ENCODE peak calls at places on chromosomes 2 and 18, in ten cellular contexts. H is spleen, K is right lobe of liver, M is HCT116, Q is IMR-90, R is endothelial cell of umbilical vein, F is transverse colon, W is adrenal gland, T is GM12878, Y is H1. X is an unnamed sample.

GRCh38 chr2:160205511-160205910 is 5.4 kb upstream of the ITGB6 start:
- DNase-seq in H (no peak), K (no peak), M (peak; percentile 99), Q (peak; percentile 97), R (peak; percentile 97), F (peak; percentile 81), W (peak; percentile 92), T (no peak), Y (no peak), X (no peak)

GRCh38 chr2:11985817-11986566 is 239.6 kb downstream of the LPIN1 start:
- DNase-seq in H (no peak), K (no peak), M (no peak), Q (no peak), R (no peak), F (no peak), W (no peak), T (no peak), Y (no peak), X (peak; percentile 39)

GRCh38 chr18:58785171-58785805 is 79.4 kb upstream of the ZNF532 start:
- DNase-seq in H (no peak), K (no peak), M (peak; percentile 88), Q (peak; percentile 88), R (peak; percentile 69), F (peak; percentile 25), W (no peak), T (no peak), Y (peak; percentile 49), X (no peak)

GRCh38 chr2:188450740-188451480 is 159.2 kb downstream of the GULP1 start:
- DNase-seq in H (no peak), K (no peak), M (no peak), Q (peak; percentile 47), R (no peak), F (no peak), W (no peak), T (no peak), Y (no peak), X (no peak)

GRCh38 chr2:38528008-38528442 is 74.7 kb downstream of the HNRNPLL start:
- DNase-seq in H (peak; percentile 76), K (no peak), M (no peak), Q (peak; percentile 69), R (peak; percentile 49), F (no peak), W (no peak), T (no peak), Y (no peak), X (no peak)

GRCh38 chr2:119683717-119684443 is 4.9 kb downstream of the TMEM177 start:
- DNase-seq in H (peak; percentile 66), K (no peak), M (no peak), Q (peak; percentile 28), R (no peak), F (no peak), W (peak; percentile 74), T (no peak), Y (no peak), X (no peak)

GRCh38 chr2:64608867-64609228 is 44.9 kb downstream of the SERTAD2 start:
- DNase-seq in H (no peak), K (no peak), M (no peak), Q (no peak), R (peak; percentile 19), F (no peak), W (peak; percentile 51), T (no peak), Y (no peak), X (no peak)

GRCh38 chr18:28177828-28178635 is 1.1 kb upstream of the CDH2 start:
- DNase-seq in H (no peak), K (peak; percentile 79), M (no peak), Q (peak; percentile 36), R (peak; percentile 46), F (no peak), W (peak; percentile 86), T (no peak), Y (no peak), X (peak; percentile 62)

GRCh38 chr18:49861659-49862058 is 48.3 kb upstream of the ACAA2 start:
- DNase-seq in H (no peak), K (no peak), M (no peak), Q (no peak), R (peak; percentile 30), F (no peak), W (no peak), T (no peak), Y (no peak), X (no peak)

GRCh38 chr2:205996156-205996555 is 89.8 kb downstream of the INO80D start:
- DNase-seq in H (no peak), K (no peak), M (no peak), Q (no peak), R (no peak), F (no peak), W (no peak), T (no peak), Y (no peak), X (no peak)

GRCh38 chr2:8480936-8481335 is 200.9 kb upstream of the ID2 start:
- DNase-seq in H (no peak), K (no peak), M (no peak), Q (no peak), R (no peak), F (no peak), W (no peak), T (no peak), Y (no peak), X (no peak)

DNA sequence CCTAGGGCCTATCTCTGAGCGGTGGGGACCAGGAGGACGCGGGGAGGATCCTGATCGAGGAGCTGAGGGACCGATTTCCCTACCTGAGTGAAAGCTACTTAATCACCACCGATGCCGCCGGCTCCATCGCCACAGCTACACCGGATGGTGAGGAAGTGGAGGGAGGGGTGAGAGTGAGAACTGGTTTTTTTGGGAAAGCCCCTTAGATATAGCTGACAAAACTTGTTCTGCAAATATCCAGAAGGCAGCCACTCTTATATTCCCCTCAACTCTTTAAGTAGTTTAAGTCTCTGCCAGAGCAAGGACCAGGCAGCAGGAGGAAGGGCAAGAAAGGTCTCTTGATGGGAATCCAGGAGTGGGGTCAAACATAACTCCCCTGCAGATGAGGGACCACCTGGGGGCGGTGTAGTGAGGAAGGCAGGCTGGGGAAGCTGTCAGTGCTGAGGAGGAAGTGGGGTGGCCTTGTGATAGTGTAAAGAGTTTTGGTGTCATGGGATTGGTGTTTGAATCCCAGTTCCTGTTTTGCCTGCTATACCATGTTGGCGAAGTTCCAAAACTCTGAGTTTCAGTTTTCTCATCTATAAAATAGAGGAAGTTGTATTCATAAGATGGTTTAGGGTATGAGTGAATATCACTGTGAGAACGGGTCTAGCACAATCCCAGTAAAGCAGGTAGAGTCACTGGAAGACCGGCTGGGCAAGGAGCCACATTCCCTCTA is 3.4 kb downstream of the NAGK start:
- DNase-seq in H (peak; percentile 87), K (peak; percentile 35), M (no peak), Q (no peak), R (peak; percentile 52), F (peak; percentile 46), W (no peak), T (peak; percentile 94), Y (no peak), X (no peak)
- TF ChIP-seq POLR2A in H (no peak), K (no peak), M (no peak), Q (no peak), R (no peak), F (no peak), W (no peak), T (peak; percentile 62), Y (no peak), X (no peak)

DNA sequence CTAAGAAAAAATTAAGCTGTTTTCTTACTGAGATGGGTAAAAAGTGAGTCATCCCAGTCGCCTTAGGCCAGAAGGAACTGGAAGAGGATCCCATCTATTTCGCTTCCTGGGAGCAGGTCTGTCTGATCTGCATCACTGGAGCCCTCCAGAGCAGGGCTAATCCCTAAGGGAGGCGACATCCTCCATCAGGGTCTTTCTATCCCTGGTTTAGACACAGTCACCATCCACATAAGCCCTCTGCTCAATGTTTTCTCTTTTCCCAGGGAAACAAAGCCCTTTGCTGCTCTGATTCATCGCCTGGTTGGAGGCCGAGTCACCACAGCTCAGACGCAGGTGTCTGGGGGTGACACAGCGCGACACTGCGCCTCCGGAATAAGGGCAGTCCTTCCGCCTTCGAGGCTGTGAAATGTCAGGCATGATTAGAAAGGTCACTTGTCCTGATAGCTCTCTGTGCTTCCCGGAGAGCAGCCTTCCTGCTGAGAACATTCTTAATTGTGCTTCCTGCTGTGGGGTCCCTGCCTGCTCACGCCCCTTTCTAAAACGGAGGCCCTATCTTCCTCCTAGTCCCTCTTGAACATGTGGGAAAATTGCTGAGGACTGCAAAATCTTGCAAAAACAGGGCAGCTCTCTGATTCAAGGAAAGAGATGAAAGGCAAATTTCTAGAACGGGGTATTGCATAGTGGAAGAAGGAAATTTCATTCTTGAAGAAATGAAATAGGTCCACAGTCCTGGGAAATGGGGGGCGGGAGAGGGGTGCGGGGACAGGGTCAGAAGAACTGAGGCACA is 56.3 kb downstream of the MARCHF4 start:
- DNase-seq in H (no peak), K (peak; percentile 39), M (peak; percentile 71), Q (peak; percentile 86), R (peak; percentile 72), F (no peak), W (peak; percentile 82), T (no peak), Y (no peak), X (peak; percentile 60)
- H3K4me3 ChIP-seq in H (no peak overlapping the region), K (no peak overlapping the region), M (peak overlapping the region; percentile 45), Q (no peak overlapping the region), R (no peak overlapping the region), F (no peak overlapping the region), W (no peak overlapping the region), T (no peak overlapping the region), Y (no peak overlapping the region), X (no peak overlapping the region)

DNA sequence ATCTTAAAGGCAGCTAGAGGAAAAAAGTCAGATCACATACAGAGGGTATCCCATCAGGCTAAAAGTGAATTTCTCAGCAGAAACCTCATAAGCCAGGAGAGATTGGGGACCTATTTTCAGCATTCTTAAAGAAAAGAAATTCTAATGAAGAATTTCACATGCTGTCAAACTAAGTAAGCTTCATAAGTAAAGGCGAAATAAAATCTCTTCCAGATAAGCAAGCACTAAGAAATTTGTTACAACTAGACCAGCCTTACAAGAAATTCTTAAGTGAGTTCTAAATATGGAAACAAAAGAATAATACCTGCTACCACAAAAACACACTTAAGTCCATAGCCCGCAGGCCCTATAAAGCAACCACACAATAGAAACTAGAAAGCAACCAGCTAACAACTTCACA is 186.1 kb downstream of the ETAA1 start:
- DNase-seq in H (no peak), K (no peak), M (no peak), Q (no peak), R (no peak), F (no peak), W (no peak), T (no peak), Y (no peak), X (no peak)
- H3K9me3 ChIP-seq in H (peaks cover 51% of the 10 kb centered on the region), K (peaks cover 4% of the 10 kb centered on the region), M (no peaks in the 10 kb centered on the region), Q (peaks cover 17% of the 10 kb centered on the region), R (no peaks in the 10 kb centered on the region), F (peaks cover 17% of the 10 kb centered on the region), W (no peaks in the 10 kb centered on the region), T (no peaks in the 10 kb centered on the region), Y (no peaks in the 10 kb centered on the region), X (peaks cover 52% of the 10 kb centered on the region)

DNA sequence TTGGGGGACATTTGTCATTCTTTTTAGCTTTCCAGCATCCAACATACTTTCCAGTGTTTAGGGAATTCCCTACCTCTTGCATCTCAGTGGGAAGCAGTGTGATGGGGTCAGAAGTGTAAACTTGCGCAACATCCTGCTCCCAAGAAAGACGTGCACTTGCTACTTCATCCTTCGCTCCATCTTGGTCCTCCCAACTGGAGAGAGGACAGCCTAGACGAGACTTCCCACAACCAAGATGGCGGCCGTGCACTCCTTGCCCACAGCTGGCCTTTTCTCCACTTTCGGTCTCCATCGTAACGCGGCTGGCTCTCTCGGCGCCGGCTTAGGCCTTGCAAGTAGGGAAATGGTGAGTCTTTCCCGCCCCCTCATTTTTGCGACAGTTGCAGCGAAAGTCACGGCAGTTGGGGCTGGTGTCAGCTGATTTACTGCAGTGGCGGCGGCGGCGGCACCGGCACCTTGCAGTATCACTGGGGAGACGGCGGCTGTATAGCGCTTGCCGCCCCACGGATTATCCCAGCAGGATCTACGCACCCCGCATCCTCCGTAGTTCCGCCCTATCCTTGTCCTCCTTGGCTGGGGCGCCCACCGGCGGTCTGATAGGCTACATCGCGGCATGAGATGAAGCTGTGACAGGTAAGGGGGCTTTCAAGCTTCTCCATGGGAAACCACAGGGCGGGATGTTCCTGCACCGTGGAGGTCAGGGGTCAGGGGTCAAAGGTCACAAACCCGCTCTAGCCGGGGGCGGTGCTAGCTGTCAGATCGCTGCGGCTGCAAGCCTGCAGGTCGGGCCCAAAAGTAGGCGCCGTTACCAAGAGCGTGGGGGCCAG is at the start of gene WDR7:
- DNase-seq in H (peak; percentile 98), K (peak; percentile 95), M (peak; percentile 97), Q (peak; percentile 98), R (peak; percentile 98), F (peak; percentile 97), W (peak; percentile 99), T (peak; percentile 91), Y (peak; percentile 93), X (peak; percentile 99)
- TF ChIP-seq POLR2A in H (no peak), K (peak; percentile 73), M (no peak), Q (no peak), R (no peak), F (peak; percentile 44), W (peak; percentile 63), T (peak; percentile 86), Y (no peak), X (no peak)